ENCODE peak calls at places on chromosomes 16 and 17, in eight cellular contexts. Z is astrocyte of the spinal cord; N is AG10803; E is fibroblast of the aortic adventitia; C is CD8-positive, alpha-beta T cell; R is right atrium auricular region; G is suprapubic skin; F is fibroblast of lung. T is an unnamed sample.

GRCh38 chr16:62018301-62019060 is 17.8 kb downstream of the CDH8 start:
- DNase-seq in E (no peak), G (no peak), R (no peak), F (no peak), N (no peak), C (no peak), Z (no peak), T (no peak)

GRCh38 chr17:42682400-42683384 is at the start of gene CNTNAP1:
- DNase-seq in R (peak; percentile 75), E (peak; percentile 82), G (no peak), F (peak; percentile 69), C (peak; percentile 30), Z (peak; percentile 80), N (peak; percentile 75), T (peak; percentile 78)

GRCh38 chr16:35196313-35196712 is 1736.9 kb downstream of the TP53TG3F start:
- DNase-seq in E (no peak), Z (no peak), R (no peak), C (no peak), F (no peak), G (no peak), N (no peak), T (no peak)

GRCh38 chr16:10611825-10612342 is 31.5 kb upstream of the EMP2 start:
- DNase-seq in Z (no peak), R (no peak), F (no peak), G (no peak), E (no peak), C (no peak), N (no peak), T (no peak)

GRCh38 chr16:2767140-2767731 is 9.8 kb downstream of the ELOB start:
- DNase-seq in G (no peak), R (no peak), N (no peak), F (no peak), Z (no peak), E (no peak), C (no peak), T (no peak)

GRCh38 chr16:8677481-8677880 is 3.1 kb downstream of the ABAT start:
- DNase-seq in N (peak; percentile 29), R (no peak), F (no peak), Z (no peak), C (no peak), E (no peak), G (no peak), T (no peak)

GRCh38 chr17:12765544-12765943 is 23.8 kb upstream of the ARHGAP44 start:
- DNase-seq in E (peak; percentile 71), G (no peak), F (peak; percentile 83), N (peak; percentile 65), C (no peak), R (peak; percentile 68), Z (peak; percentile 72), T (no peak)

GRCh38 chr17:32849879-32850278 is 27.0 kb downstream of the MYO1D start:
- DNase-seq in R (no peak), N (peak; percentile 90), Z (no peak), G (no peak), F (no peak), C (no peak), E (no peak), T (no peak)

GRCh38 chr17:32102697-32103096 is 39.6 kb upstream of the RHOT1 start:
- DNase-seq in E (peak; percentile 42), Z (no peak), R (no peak), F (no peak), N (peak; percentile 61), C (no peak), G (peak; percentile 53), T (no peak)

GRCh38 chr17:48816774-48817590 is at the start of gene TTLL6:
- DNase-seq in E (peak; percentile 43), G (peak; percentile 89), F (peak; percentile 66), C (peak; percentile 80), Z (peak; percentile 74), N (peak; percentile 52), R (peak; percentile 87), T (peak; percentile 84)

GRCh38 chr17:40490289-40490853 is 11.1 kb downstream of the TNS4 start:
- DNase-seq in N (peak; percentile 86), R (peak; percentile 82), F (peak; percentile 81), C (no peak), E (peak; percentile 79), Z (peak; percentile 85), G (no peak), T (no peak)

GRCh38 chr16:69166221-69166833 is 20.6 kb upstream of the SNTB2 start:
- DNase-seq in E (peak; percentile 39), N (no peak), R (no peak), C (peak; percentile 37), Z (peak; percentile 95), F (peak; percentile 61), G (no peak), T (peak; percentile 72)

GRCh38 chr17:3015890-3016289 is 47.5 kb downstream of the OR1D5 start:
- DNase-seq in E (peak; percentile 45), Z (no peak), G (no peak), F (no peak), R (no peak), C (no peak), N (peak; percentile 19), T (no peak)

GRCh38 chr17:45020354-45021138 is 30.9 kb downstream of the DCAKD start:
- DNase-seq in N (peak; percentile 30), C (no peak), Z (peak; percentile 53), F (peak; percentile 58), R (no peak), E (peak; percentile 16), G (no peak), T (no peak)

GRCh38 chr17:37521821-37522220 is 32.1 kb downstream of the DUSP14 start:
- DNase-seq in G (no peak), F (no peak), R (peak; percentile 5), N (no peak), E (no peak), C (no peak), Z (no peak), T (no peak)

GRCh38 chr17:37520174-37520573 is 30.5 kb downstream of the DUSP14 start:
- DNase-seq in Z (no peak), G (no peak), F (no peak), R (no peak), E (no peak), C (no peak), N (no peak), T (no peak)

GRCh38 chr17:37516131-37516561 is 26.5 kb downstream of the DUSP14 start:
- DNase-seq in C (no peak), G (no peak), F (no peak), Z (peak; percentile 38), N (peak; percentile 51), R (no peak), E (peak; percentile 59), T (no peak)

GRCh38 chr17:37519241-37519985 is 29.7 kb downstream of the DUSP14 start:
- DNase-seq in N (peak; percentile 40), C (no peak), F (no peak), G (no peak), R (no peak), Z (peak; percentile 49), E (peak; percentile 24), T (no peak)

GRCh38 chr17:37518816-37519215 is 29.1 kb downstream of the DUSP14 start:
- DNase-seq in G (no peak), E (no peak), R (no peak), F (peak; percentile 35), N (peak; percentile 32), Z (no peak), C (no peak), T (no peak)
- TF ChIP-seq CTCF in G (no peak), E (no peak), R (no peak), F (no peak), N (peak; percentile 9), Z (no peak), C (no peak), T (no peak)

DNA sequence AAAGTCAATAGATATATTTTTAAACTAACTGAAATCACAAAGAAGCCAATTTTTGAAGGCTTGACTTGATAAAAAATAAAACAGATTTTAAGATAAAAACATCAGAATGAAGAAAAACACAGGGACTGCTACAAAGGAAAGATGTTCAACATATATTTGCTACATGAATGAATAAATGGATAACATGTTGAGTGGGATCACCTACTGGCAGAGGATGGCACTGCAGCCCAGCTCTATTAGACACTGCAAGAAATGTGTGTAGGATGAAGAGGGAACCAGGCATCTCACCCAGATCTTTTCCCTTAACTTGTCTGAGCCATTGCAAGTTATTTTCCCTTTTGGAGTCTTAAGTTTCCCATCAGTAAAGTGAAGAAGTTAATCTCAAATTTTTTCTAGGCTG is 4.2 kb downstream of the AIPL1 start:
- DNase-seq in Z (no peak), F (no peak), E (no peak), G (no peak), N (no peak), R (no peak), C (no peak), T (no peak)
- TF ChIP-seq CTCF in Z (peak; percentile 46), F (peak; percentile 15), E (peak; percentile 49), G (no peak), N (peak; percentile 31), R (no peak), C (no peak), T (no peak)

GRCh38 chr16:56871172-56871593 is 6.2 kb downstream of the SLC12A3 start:
- DNase-seq in E (peak; percentile 44), G (no peak), C (no peak), N (peak; percentile 59), R (no peak), Z (peak; percentile 13), F (peak; percentile 33), T (peak; percentile 72)

GRCh38 chr16:56876048-56876447 is 11.0 kb downstream of the SLC12A3 start:
- DNase-seq in E (no peak), F (no peak), C (no peak), Z (no peak), R (no peak), N (no peak), G (no peak), T (no peak)

GRCh38 chr16:56872863-56873391 is 7.9 kb downstream of the SLC12A3 start:
- DNase-seq in N (no peak), E (no peak), Z (no peak), G (no peak), C (no peak), R (no peak), F (no peak), T (no peak)

GRCh38 chr16:56877783-56878182 is 12.8 kb downstream of the SLC12A3 start:
- DNase-seq in R (no peak), E (no peak), N (no peak), F (no peak), Z (no peak), C (no peak), G (no peak), T (no peak)

GRCh38 chr16:56874800-56875199 is 9.8 kb downstream of the SLC12A3 start:
- DNase-seq in G (no peak), C (no peak), E (peak; percentile 44), N (peak; percentile 38), R (no peak), Z (peak; percentile 19), F (peak; percentile 47), T (no peak)
- TF ChIP-seq CTCF in G (no peak), C (no peak), E (no peak), N (no peak), R (no peak), Z (no peak), F (no peak), T (no peak)

DNA sequence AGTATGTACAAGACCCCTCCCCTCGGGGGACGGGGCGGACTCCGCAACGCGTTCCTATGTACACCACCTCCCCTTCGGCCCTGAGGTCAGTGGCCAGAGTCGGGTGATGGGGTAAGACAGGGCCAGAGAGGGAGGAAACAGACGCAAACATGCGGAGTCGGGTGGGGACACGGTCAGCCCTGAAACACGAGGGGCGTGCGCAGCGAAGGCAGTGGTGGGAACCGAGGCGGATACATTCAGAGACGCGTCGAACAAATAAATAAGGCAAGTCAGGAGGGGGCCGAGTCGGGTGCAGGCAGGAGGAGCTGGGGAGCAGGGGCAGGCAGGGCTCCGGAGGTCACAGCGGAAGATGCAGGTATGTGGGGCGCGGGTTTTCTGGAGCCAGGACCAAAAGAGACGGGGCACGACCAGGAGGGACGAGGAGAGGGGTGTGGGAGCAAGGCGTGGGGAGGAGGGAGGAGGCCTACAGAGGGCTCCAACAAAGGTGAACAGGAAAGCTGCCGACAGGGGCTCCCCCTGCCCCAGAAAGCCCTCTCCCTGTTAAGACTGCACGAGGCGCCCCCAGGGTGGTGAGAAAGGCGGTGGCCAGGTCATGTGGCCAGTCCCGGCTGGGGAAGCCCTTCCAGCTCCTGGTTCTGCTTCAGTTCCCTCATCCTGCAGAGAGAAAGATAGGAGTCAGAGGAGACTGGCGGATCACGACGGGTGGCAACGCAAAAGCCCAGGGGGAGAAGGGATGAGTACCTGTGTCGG is 724 bp upstream of the SPAG7 start:
- DNase-seq in Z (no peak), F (no peak), R (no peak), E (peak; percentile 40), C (peak; percentile 30), G (no peak), N (no peak), T (no peak)
- TF ChIP-seq CTCF in Z (no peak), F (no peak), R (no peak), E (no peak), C (no peak), G (no peak), N (no peak), T (no peak)

T was measured in GM13976.